ENCODE peak calls at places on chromosomes 3 and 15, in six cellular contexts. L, X, W, Y, Z and P are unnamed samples.

GRCh38 chr3:189909573-189909972 is 211.1 kb downstream of the P3H2 start:
- DNase-seq in X (peak), L (no peak), W (no peak), Y (no peak), Z (no peak), P (no peak)

GRCh38 chr3:21979706-21980105 is 228.7 kb upstream of the ZNF385D start:
- DNase-seq in W (no peak), X (no peak), L (no peak), Y (no peak), Z (no peak), P (no peak)

GRCh38 chr15:90561344-90562244 is 31.9 kb downstream of the CRTC3 start:
- DNase-seq in L (peak), Y (no peak), Z (no peak), W (peak), X (no peak), P (no peak)

GRCh38 chr3:192467230-192468186 is 259.8 kb downstream of the FGF12 start:
- DNase-seq in Z (peak), X (peak), L (peak), Y (peak), W (peak), P (peak)

GRCh38 chr3:21752749-21753347 is 1.8 kb upstream of the ZNF385D start:
- DNase-seq in Y (peak), Z (no peak), L (peak), X (no peak), W (peak), P (peak)

GRCh38 chr3:85780806-85781205 is 822.0 kb downstream of the CADM2 start:
- DNase-seq in Y (no peak), X (no peak), W (no peak), Z (no peak), L (no peak), P (no peak)

GRCh38 chr3:139520028-139520737 is 19.4 kb downstream of the RBP1 start:
- DNase-seq in W (peak), Z (no peak), Y (no peak), X (no peak), L (no peak), P (no peak)

GRCh38 chr3:128366136-128366535 is 100.6 kb downstream of the DNAJB8 start:
- DNase-seq in L (no peak), Y (no peak), X (no peak), Z (no peak), W (no peak), P (peak)

GRCh38 chr3:99544819-99545281 is 93.5 kb upstream of the COL8A1 start:
- DNase-seq in Z (peak), W (no peak), Y (no peak), X (no peak), L (peak), P (no peak)

GRCh38 chr3:185152433-185153169 is at the start of gene C3orf70:
- DNase-seq in W (peak), Z (no peak), Y (peak), X (no peak), L (peak), P (peak)

GRCh38 chr3:186212611-186213010 is 103.7 kb upstream of the ETV5 start:
- DNase-seq in L (no peak), Z (no peak), X (no peak), Y (no peak), W (no peak), P (no peak)

GRCh38 chr3:149480326-149481017 is 6.0 kb downstream of the TM4SF4 start:
- DNase-seq in W (peak), L (peak), Y (peak), Z (peak), X (peak), P (peak)

GRCh38 chr3:197466586-197467399 is 89.0 kb downstream of the BDH1 start:
- DNase-seq in L (no peak), Y (no peak), X (no peak), Z (no peak), W (peak), P (no peak)

GRCh38 chr3:39541917-39542329 is 74.4 kb downstream of the MOBP start:
- DNase-seq in W (peak), L (no peak), Y (peak), Z (no peak), X (no peak), P (no peak)

GRCh38 chr3:87848003-87848402 is 210.8 kb downstream of the CGGBP1 start:
- DNase-seq in L (no peak), Z (no peak), Y (no peak), W (no peak), X (no peak), P (no peak)

GRCh38 chr3:156098437-156099035 is 21.8 kb upstream of the KCNAB1 start:
- DNase-seq in W (no peak), X (no peak), L (no peak), Z (no peak), Y (no peak), P (no peak)

GRCh38 chr3:156533205-156533604 is 21.7 kb downstream of the SSR3 start:
- DNase-seq in L (no peak), Y (no peak), W (no peak), Z (no peak), X (no peak), P (peak)

GRCh38 chr3:110017304-110017703 is 680.0 kb upstream of the DPPA4 start:
- DNase-seq in X (no peak), W (no peak), L (no peak), Y (no peak), Z (no peak), P (no peak)

GRCh38 chr3:144106970-144107369 is 135.3 kb downstream of the DIPK2A start:
- DNase-seq in Y (no peak), X (no peak), W (no peak), Z (no peak), L (no peak), P (no peak)

GRCh38 chr3:7407107-7407506 is 546.2 kb downstream of the GRM7 start:
- DNase-seq in W (no peak), L (no peak), Z (no peak), Y (no peak), X (no peak), P (no peak)

GRCh38 chr3:27166888-27167287 is 202.3 kb downstream of the NEK10 start:
- DNase-seq in W (peak), L (peak), Z (peak), Y (no peak), X (peak), P (peak)

GRCh38 chr3:119731545-119732343 is 28.9 kb downstream of the CFAP91 start:
- DNase-seq in X (no peak), Y (no peak), W (no peak), Z (no peak), L (no peak), P (no peak)

GRCh38 chr3:113404637-113405036 is 36.7 kb downstream of the CFAP44 start:
- DNase-seq in X (no peak), L (no peak), Z (no peak), Y (no peak), W (no peak), P (no peak)

GRCh38 chr3:171776411-171776810 is 33.9 kb downstream of the PLD1 start:
- DNase-seq in X (no peak), Z (no peak), W (no peak), Y (no peak), L (no peak), P (no peak)

GRCh38 chr3:7978104-7978457 is 523.5 kb upstream of the LMCD1 start:
- DNase-seq in X (no peak), Y (no peak), Z (no peak), L (no peak), W (no peak), P (no peak)

GRCh38 chr3:42501321-42501680 is 1.1 kb upstream of the VIPR1 start:
- DNase-seq in L (no peak), Y (peak), Z (no peak), X (no peak), W (no peak), P (no peak)

GRCh38 chr3:168981396-168981795 is 682.1 kb downstream of the MECOM start:
- DNase-seq in Y (no peak), Z (no peak), L (no peak), W (no peak), X (peak), P (no peak)

GRCh38 chr15:52496776-52497470 is 31.8 kb downstream of the MYO5A start:
- DNase-seq in Y (no peak), Z (no peak), L (no peak), X (peak), W (no peak), P (no peak)

GRCh38 chr3:81549831-81550230 is 211.6 kb downstream of the GBE1 start:
- DNase-seq in W (no peak), Z (no peak), X (no peak), L (no peak), Y (no peak), P (no peak)

GRCh38 chr15:58506064-58506490 is 74.3 kb downstream of the LIPC start:
- DNase-seq in X (peak), W (no peak), L (no peak), Y (no peak), Z (no peak), P (peak)

GRCh38 chr3:38031022-38031994 is 1.9 kb upstream of the PLCD1 start:
- DNase-seq in L (peak), Y (no peak), Z (no peak), X (no peak), W (peak), P (no peak)

GRCh38 chr3:71489315-71489761 is 94.2 kb downstream of the FOXP1 start:
- DNase-seq in X (no peak), Z (no peak), W (no peak), Y (no peak), L (no peak), P (no peak)

GRCh38 chr3:52004158-52004787 is 8.6 kb upstream of the RPL29 start:
- DNase-seq in W (peak), L (no peak), Y (peak), Z (no peak), X (no peak), P (peak)
- H3K27ac ChIP-seq in W (no peak), L (no peak), Y (peak), Z (no peak), X (no peak), P (peak)

DNA sequence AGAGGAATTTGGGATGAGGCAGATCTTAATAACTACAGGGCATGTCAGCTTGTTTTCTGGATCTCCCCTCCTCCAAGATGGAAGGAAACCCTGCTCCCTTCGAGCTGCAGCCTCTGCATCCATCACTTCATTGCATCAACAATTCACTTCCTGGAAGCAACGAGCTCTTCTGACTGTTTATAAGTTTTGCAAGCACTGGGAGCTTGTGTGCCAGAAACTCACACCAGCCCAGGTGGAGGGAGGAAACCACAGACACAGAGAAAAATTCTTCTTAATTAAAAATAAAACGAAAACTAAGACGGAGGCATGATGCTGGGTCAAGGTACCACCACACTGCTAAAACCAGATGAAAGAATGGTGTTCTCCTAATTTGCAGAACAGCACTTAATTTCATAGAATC is 10.6 kb downstream of the LRIG1 start:
- DNase-seq in L (no peak), W (no peak), Z (peak), Y (no peak), X (no peak), P (no peak)
- TF ChIP-seq CTCF in L (no peak), W (no peak), Z (no peak), Y (no peak), X (no peak), P (no peak)

DNA sequence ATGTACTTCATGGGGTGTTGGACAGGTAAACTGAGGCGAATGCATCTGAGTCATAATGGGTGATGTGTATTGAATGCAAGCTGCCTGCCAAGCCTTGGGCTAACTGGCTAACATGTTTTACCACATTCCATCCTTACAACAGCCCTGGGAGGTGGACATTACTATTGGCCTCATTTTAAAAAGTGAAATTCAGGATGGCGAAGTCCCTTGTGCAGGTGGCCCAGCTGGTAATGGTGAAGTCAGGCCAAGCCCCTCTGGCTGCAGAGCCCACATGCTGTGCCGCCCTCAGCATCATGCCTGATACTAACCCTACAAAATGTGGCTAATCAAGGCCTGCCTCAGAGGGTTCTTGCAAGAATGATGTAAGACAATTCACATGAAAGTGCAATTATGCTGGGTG is 60.0 kb upstream of the CHD2 start:
- DNase-seq in L (no peak), Y (no peak), Z (no peak), X (no peak), W (no peak), P (no peak)
- H3K27ac ChIP-seq in L (no peak), Y (no peak), Z (no peak), X (no peak), W (no peak), P (no peak)

DNA sequence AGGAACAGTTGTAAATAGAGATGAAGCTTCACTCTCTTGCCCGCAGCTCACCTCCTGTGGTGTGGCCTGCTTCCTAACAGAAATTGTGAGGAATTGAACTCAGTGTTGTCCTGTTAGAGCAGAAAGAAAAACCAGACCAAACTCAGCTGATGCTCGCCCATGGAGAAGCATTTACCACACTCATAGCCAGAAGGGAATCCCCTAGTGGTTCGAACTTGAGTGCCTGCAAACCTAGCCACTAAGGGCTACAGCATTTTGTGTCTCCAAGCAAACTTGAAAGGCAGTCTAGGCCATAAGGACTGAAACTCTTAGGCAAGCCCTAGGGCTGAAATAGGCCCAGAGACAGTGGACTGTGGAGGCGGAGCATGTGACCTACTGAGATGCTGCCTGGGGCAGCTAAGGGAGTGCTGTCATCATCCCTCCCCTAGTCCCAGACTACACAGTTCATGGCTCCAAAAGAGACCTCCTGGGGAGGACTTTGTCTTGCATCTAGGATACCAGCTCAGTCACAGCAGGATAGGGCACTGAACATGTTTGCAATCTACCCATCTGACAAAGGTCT is 44.5 kb upstream of the MCTP2 start:
- DNase-seq in L (no peak), Y (no peak), X (no peak), Z (no peak), W (no peak), P (no peak)
- TF ChIP-seq CTCF in L (no peak), Y (no peak), X (no peak), Z (no peak), W (no peak), P (no peak)

GRCh38 chr3:69753179-69753775 is 14.0 kb downstream of the MITF start:
- DNase-seq in L (no peak), X (no peak), W (no peak), Z (no peak), Y (no peak), P (no peak)
- H3K27ac ChIP-seq in L (no peak), X (no peak), W (no peak), Z (no peak), Y (no peak), P (no peak)

DNA sequence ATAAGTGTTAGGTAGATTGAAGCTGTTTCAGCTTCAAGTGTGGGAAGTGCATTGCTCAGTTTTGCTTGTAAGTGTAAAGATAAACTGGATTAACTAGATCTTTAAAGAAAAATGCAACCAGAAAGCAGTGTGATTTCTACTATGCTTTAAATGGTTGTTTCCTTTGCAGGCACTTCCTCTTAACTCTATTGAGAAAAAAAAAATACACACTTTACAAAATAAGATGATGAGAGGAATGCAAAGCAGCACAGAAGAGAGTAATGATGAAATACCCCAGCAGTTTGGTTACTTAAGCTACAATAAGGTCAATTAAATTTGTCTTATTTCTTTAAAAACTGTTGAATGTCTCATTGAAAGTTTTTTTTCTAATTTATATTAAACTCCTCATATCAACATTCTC is 40.8 kb downstream of the DPH6 start:
- DNase-seq in X (no peak), Z (no peak), L (no peak), Y (no peak), W (no peak), P (no peak)
- TF ChIP-seq CTCF in X (no peak), Z (no peak), L (no peak), Y (no peak), W (no peak), P (no peak)

GRCh38 chr3:131299836-131300235 is 81.7 kb upstream of the NUDT16 start:
- DNase-seq in X (no peak), Z (no peak), W (no peak), Y (no peak), L (no peak), P (no peak)
- H3K27ac ChIP-seq in X (no peak), Z (no peak), W (no peak), Y (no peak), L (no peak), P (no peak)

GRCh38 chr3:114569186-114569585 is 275.4 kb downstream of the TIGIT start:
- DNase-seq in L (no peak), Y (no peak), W (no peak), Z (no peak), X (no peak), P (no peak)
- TF ChIP-seq CTCF in L (no peak), Y (no peak), W (no peak), Z (no peak), X (no peak), P (no peak)

GRCh38 chr3:15268033-15268631 is 62.1 kb downstream of the CAPN7 start:
- DNase-seq in Y (peak), Z (peak), X (peak), L (peak), W (peak), P (peak)
- H3K27ac ChIP-seq in Y (no peak), Z (peak), X (no peak), L (peak), W (no peak), P (peak)